ENCODE peak calls at places on chromosomes 5 and 9, in four cellular contexts. J, U, F and I are unnamed samples.

GRCh38 chr9:71762900-71763653 is 5.2 kb downstream of the CEMIP2 start:
- DNase-seq in J (no peak), U (no peak), F (no peak), I (no peak)

GRCh38 chr9:77215874-77216273 is 38.5 kb downstream of the VPS13A start:
- DNase-seq in J (no peak), U (peak; percentile 19), F (no peak), I (no peak)

GRCh38 chr9:4301971-4302427 is 2.1 kb upstream of the GLIS3 start:
- DNase-seq in J (no peak), U (no peak), F (peak; percentile 12), I (peak; percentile 83)

GRCh38 chr5:176610430-176610763 is 441 bp upstream of the GPRIN1 start:
- DNase-seq in J (no peak), U (no peak), F (no peak), I (no peak)

GRCh38 chr9:134297581-134297980 is 28.7 kb upstream of the RXRA start:
- DNase-seq in J (peak; percentile 61), U (no peak), F (no peak), I (no peak)

GRCh38 chr9:2116073-2116472 is 100.9 kb downstream of the SMARCA2 start:
- DNase-seq in J (no peak), U (peak; percentile 84), F (no peak), I (no peak)

GRCh38 chr5:71865202-71865601 is 146.1 kb downstream of the CARTPT start:
- DNase-seq in J (no peak), U (no peak), F (no peak), I (no peak)

GRCh38 chr9:104386425-104387069 is 117.5 kb upstream of the OR13F1 start:
- DNase-seq in J (no peak), U (peak; percentile 71), F (no peak), I (no peak)

GRCh38 chr5:130845049-130845765 is 319.8 kb downstream of the HINT1 start:
- DNase-seq in J (no peak), U (no peak), F (no peak), I (no peak)

GRCh38 chr5:133962801-133963476 is 5.5 kb downstream of the C5orf15 start:
- DNase-seq in J (no peak), U (no peak), F (no peak), I (no peak)

GRCh38 chr5:151363673-151364072 is 16.3 kb upstream of the SLC36A2 start:
- DNase-seq in J (no peak), U (no peak), F (no peak), I (no peak)

GRCh38 chr5:28391277-28391676 is 1352.9 kb upstream of the CDH9 start:
- DNase-seq in J (no peak), U (peak; percentile 41), F (no peak), I (no peak)

GRCh38 chr5:163407034-163407652 is 30.3 kb upstream of the CCNG1 start:
- DNase-seq in J (no peak), U (no peak), F (no peak), I (no peak)

GRCh38 chr5:150627731-150628545 is 12.5 kb upstream of the SYNPO start:
- DNase-seq in J (no peak), U (no peak), F (no peak), I (no peak)

GRCh38 chr9:134342746-134343115 is 16.5 kb downstream of the RXRA start:
- DNase-seq in J (no peak), U (no peak), F (no peak), I (no peak)

GRCh38 chr9:122016789-122017188 is 76.3 kb downstream of the TTLL11 start:
- DNase-seq in J (no peak), U (peak; percentile 41), F (no peak), I (no peak)

GRCh38 chr5:18483386-18483785 is 849.1 kb downstream of the TAF11L14 start:
- DNase-seq in J (no peak), U (peak; percentile 14), F (no peak), I (no peak)

GRCh38 chr5:58273705-58274104 is 186.2 kb downstream of the PLK2 start:
- DNase-seq in J (no peak), U (no peak), F (no peak), I (no peak)

GRCh38 chr9:81529556-81530193 is 159.7 kb downstream of the TLE1 start:
- DNase-seq in J (no peak), U (no peak), F (peak; percentile 12), I (no peak)

GRCh38 chr9:119588874-119589560 is 219.8 kb upstream of the BRINP1 start:
- DNase-seq in J (no peak), U (no peak), F (no peak), I (no peak)

GRCh38 chr9:70578720-70579119 is 164.3 kb upstream of the KLF9 start:
- DNase-seq in J (no peak), U (peak; percentile 35), F (no peak), I (no peak)

GRCh38 chr5:41157272-41157671 is 56.1 kb downstream of the C6 start:
- DNase-seq in J (no peak), U (no peak), F (no peak), I (no peak)

DNA sequence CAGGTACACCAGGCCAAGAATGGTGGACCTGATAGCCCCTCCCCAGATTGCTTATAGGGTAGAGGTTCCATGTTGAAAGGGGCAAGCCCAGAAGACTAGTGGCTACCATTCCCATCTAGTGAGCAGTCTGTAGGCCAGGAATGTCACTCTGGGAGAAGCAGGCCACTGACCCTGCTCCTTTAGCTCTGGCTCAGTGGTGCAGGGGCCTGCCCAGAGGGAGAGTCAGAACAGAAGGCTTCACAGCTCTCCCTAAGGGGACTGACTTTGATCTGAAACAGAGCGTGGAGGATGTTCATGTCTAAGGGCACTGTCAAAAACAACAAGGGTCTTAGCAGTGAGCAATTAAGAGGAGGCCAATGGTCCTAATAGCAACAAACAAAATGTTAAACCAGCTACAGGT is 81.7 kb downstream of the ZNF354C start:
- DNase-seq in J (peak; percentile 47), U (no peak), F (no peak), I (no peak)
- H3K27ac ChIP-seq in J (no peak overlapping the region), U (no peak overlapping the region), F (no peak overlapping the region), I (no peak overlapping the region)

DNA sequence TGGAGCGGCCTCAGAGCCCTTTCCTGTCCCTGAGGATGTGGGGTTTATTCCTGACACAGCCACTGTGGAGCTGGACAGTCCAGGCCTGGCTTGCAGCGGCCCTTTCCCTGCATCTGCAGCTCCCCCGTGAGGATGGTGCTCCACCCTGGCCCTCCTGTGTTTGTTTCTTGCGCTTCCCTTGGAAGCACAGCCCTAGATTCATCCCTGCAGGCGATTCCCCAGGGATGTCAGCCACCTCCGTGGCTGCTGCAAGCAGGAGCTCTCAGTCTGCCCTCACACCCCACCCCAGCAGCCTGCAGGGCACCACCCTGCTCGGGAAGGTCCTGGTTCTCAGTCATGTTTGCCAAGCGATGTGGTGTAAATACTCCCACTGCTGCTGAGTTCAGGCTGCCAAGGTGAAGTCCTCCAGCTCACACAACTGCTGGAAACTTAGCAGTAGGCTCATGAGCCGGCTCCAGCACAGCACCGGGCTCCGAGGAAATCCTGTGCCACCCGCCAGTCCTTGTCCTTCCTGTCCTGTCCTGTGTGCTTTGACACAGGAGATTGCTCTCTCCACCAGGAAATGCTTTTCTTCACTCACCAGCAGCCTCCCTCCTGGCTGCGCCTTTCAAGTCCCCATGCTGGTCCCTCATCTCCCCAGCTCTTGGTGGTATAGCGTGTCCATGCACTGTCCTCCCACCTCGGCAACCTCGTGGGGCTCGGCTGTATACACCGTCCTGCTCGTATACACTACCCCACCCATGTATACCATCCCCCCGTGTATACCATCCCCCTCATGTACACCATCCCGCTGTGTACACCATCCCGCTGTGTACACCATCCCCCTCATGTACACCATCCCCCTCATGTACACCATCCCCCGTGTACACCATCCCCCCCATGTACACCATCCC is 16.2 kb downstream of the ROPN1L start:
- DNase-seq in J (peak; percentile 77), U (peak; percentile 23), F (peak; percentile 34), I (peak; percentile 29)
- TF ChIP-seq CTCF in J (no peak), U (peak; percentile 36), F (peak; percentile 42), I (no peak)

GRCh38 chr9:126915846-126916543 is 1.4 kb downstream of the RALGPS1 start:
- DNase-seq in J (peak; percentile 30), U (no peak), F (no peak), I (no peak)
- H3K4me3 ChIP-seq in J (peak overlapping the region; percentile 66), U (peak overlapping the region; percentile 69), F (no peak overlapping the region), I (no peak overlapping the region)

GRCh38 chr5:13659391-13659790 is 285.1 kb downstream of the DNAH5 start:
- DNase-seq in J (no peak), U (peak; percentile 4), F (no peak), I (no peak)
- H3K27ac ChIP-seq in J (no peak overlapping the region), U (no peak overlapping the region), F (no peak overlapping the region), I (no peak overlapping the region)

GRCh38 chr5:32707394-32707997 is 3.6 kb upstream of the NPR3 start:
- DNase-seq in J (no peak), U (peak; percentile 74), F (no peak), I (no peak)
- TF ChIP-seq CTCF in J (peak; percentile 36), U (peak; percentile 68), F (peak; percentile 56), I (no peak)

GRCh38 chr5:124639095-124639665 is 107.3 kb downstream of the ZNF608 start:
- DNase-seq in J (no peak), U (peak; percentile 86), F (no peak), I (no peak)
- H3K4me3 ChIP-seq in J (no peak overlapping the region), U (no peak overlapping the region), F (no peak overlapping the region), I (no peak overlapping the region)